ENCODE peak calls at places on chromosomes 1 and 21, in six cellular contexts. F is neural progenitor cell, X is thyroid gland, Q is left ventricle myocardium inferior, K is heart left ventricle, T is fibroblast of lung. I is an unnamed sample.

GRCh38 chr1:165424454-165425283 is 20.3 kb downstream of the RXRG start:
- DNase-seq in F (no peak), K (peak), T (no peak), X (no peak), Q (peak), I (no peak)

GRCh38 chr1:102941364-102941947 is 166.9 kb downstream of the COL11A1 start:
- DNase-seq in X (no peak), F (peak), Q (no peak), T (peak), K (no peak), I (no peak)

GRCh38 chr1:24642481-24643361 is at the start of gene SRRM1:
- DNase-seq in X (peak), T (peak), Q (peak), F (peak), K (peak), I (peak)

GRCh38 chr1:108896160-108897150 is 19.7 kb downstream of the GPSM2 start:
- DNase-seq in X (no peak), K (no peak), Q (no peak), F (no peak), T (peak), I (peak)

GRCh38 chr1:89363638-89364536 is at the start of gene GBP6:
- DNase-seq in T (peak), F (peak), Q (peak), K (no peak), X (peak), I (no peak)

GRCh38 chr1:90274376-90274775 is 279.5 kb downstream of the ZNF326 start:
- DNase-seq in T (no peak), Q (no peak), X (no peak), K (no peak), F (no peak), I (no peak)

GRCh38 chr1:201258763-201259230 is 24.5 kb upstream of the PKP1 start:
- DNase-seq in X (no peak), F (no peak), Q (no peak), K (no peak), T (no peak), I (no peak)

GRCh38 chr21:35616090-35616489 is 444.2 kb downstream of the SETD4 start:
- DNase-seq in X (no peak), Q (no peak), F (no peak), K (no peak), T (peak), I (no peak)

GRCh38 chr1:182003953-182004586 is 57.4 kb downstream of the ZNF648 start:
- DNase-seq in Q (peak), T (no peak), K (peak), X (peak), F (no peak), I (peak)

GRCh38 chr1:2311184-2312032 is 79.9 kb downstream of the MORN1 start:
- DNase-seq in Q (peak), X (peak), K (no peak), T (peak), F (peak), I (peak)

GRCh38 chr1:168783831-168784230 is 54.8 kb upstream of the DPT start:
- DNase-seq in X (no peak), Q (no peak), F (no peak), T (peak), K (no peak), I (no peak)

GRCh38 chr1:32005522-32005921 is 8.1 kb upstream of the KHDRBS1 start:
- DNase-seq in T (no peak), K (no peak), X (no peak), F (no peak), Q (no peak), I (no peak)

GRCh38 chr1:51453010-51453409 is 66.1 kb downstream of the EPS15 start:
- DNase-seq in K (no peak), F (no peak), Q (no peak), T (no peak), X (no peak), I (no peak)

GRCh38 chr1:27332536-27333281 is 9.1 kb upstream of the SYTL1 start:
- DNase-seq in F (peak), Q (peak), X (no peak), K (no peak), T (no peak), I (peak)

GRCh38 chr21:45016031-45016430 is 58.3 kb upstream of the ADARB1 start:
- DNase-seq in T (no peak), X (no peak), F (no peak), K (no peak), Q (peak), I (peak)

GRCh38 chr1:235108185-235108593 is 20.4 kb downstream of the TOMM20 start:
- DNase-seq in K (no peak), X (no peak), F (no peak), Q (no peak), T (no peak), I (no peak)

GRCh38 chr21:36035381-36035791 is 24.9 kb downstream of the SETD4 start:
- DNase-seq in T (no peak), X (no peak), F (peak), K (no peak), Q (no peak), I (no peak)

GRCh38 chr1:240705584-240705983 is 93.6 kb upstream of the GREM2 start:
- DNase-seq in K (no peak), T (peak), X (no peak), F (no peak), Q (no peak), I (no peak)

GRCh38 chr1:175521265-175522040 is 221.9 kb downstream of the TNR start:
- DNase-seq in T (no peak), Q (no peak), K (no peak), X (no peak), F (no peak), I (no peak)

GRCh38 chr1:149903836-149904491 is 4.6 kb downstream of the BOLA1 start:
- DNase-seq in T (no peak), K (no peak), X (no peak), Q (no peak), F (no peak), I (no peak)

GRCh38 chr1:1212780-1213152 is 1.2 kb downstream of the TNFRSF4 start:
- DNase-seq in Q (peak), F (no peak), T (no peak), K (peak), X (peak), I (peak)

GRCh38 chr1:68470388-68470970 is 20.7 kb upstream of the RPE65 start:
- DNase-seq in F (no peak), Q (no peak), T (no peak), X (peak), K (no peak), I (no peak)

GRCh38 chr21:36148886-36149285 is 7.7 kb upstream of the DOP1B start:
- DNase-seq in K (no peak), F (no peak), T (no peak), Q (no peak), X (no peak), I (no peak)

GRCh38 chr1:169460193-169460833 is 25.4 kb downstream of the SLC19A2 start:
- DNase-seq in K (no peak), X (no peak), Q (no peak), T (peak), F (no peak), I (peak)

GRCh38 chr1:30087465-30087864 is 635.9 kb downstream of the MATN1 start:
- DNase-seq in F (peak), X (no peak), K (no peak), Q (no peak), T (no peak), I (no peak)

GRCh38 chr1:66294692-66295384 is 239.1 kb upstream of the SGIP1 start:
- DNase-seq in K (no peak), X (no peak), T (peak), F (no peak), Q (no peak), I (no peak)

GRCh38 chr1:84225636-84226035 is 75.9 kb upstream of the SAMD13 start:
- DNase-seq in K (no peak), Q (no peak), F (no peak), X (no peak), T (no peak), I (no peak)

GRCh38 chr1:44733365-44733764 is 2.4 kb upstream of the RNU5D-1 start:
- DNase-seq in F (no peak), Q (no peak), T (peak), K (no peak), X (no peak), I (no peak)

GRCh38 chr1:85137660-85138059 is 63.2 kb downstream of the SYDE2 start:
- DNase-seq in Q (peak), K (peak), F (no peak), T (peak), X (peak), I (no peak)

GRCh38 chr1:45848714-45849113 is 45.3 kb downstream of the MAST2 start:
- DNase-seq in X (no peak), Q (no peak), F (peak), T (peak), K (no peak), I (no peak)

GRCh38 chr1:2529776-2530500 is at the start of gene HES5:
- DNase-seq in F (peak), Q (peak), X (no peak), K (peak), T (no peak), I (no peak)

GRCh38 chr21:30448514-30448913 is 8.4 kb downstream of the KRTAP15-1 start:
- DNase-seq in F (no peak), K (no peak), X (no peak), Q (no peak), T (no peak), I (no peak)
- H3K27ac ChIP-seq in F (no peak), K (no peak), X (no peak), Q (no peak), T (no peak), I (no peak)

GRCh38 chr1:28885982-28886730 is 28.2 kb upstream of the EPB41 start:
- DNase-seq in F (no peak), X (no peak), Q (no peak), T (no peak), K (no peak), I (no peak)
- H3K27ac ChIP-seq in F (no peak), X (peak), Q (peak), T (no peak), K (no peak), I (peak)

GRCh38 chr21:26800001-26800400 is 45.2 kb downstream of the ADAMTS1 start:
- DNase-seq in X (no peak), T (no peak), K (no peak), Q (no peak), F (no peak), I (no peak)

GRCh38 chr21:26798856-26799751 is 46.1 kb downstream of the ADAMTS1 start:
- DNase-seq in K (no peak), F (no peak), T (no peak), Q (no peak), X (no peak), I (no peak)

GRCh38 chr21:26797878-26798456 is 47.2 kb downstream of the ADAMTS1 start:
- DNase-seq in K (no peak), Q (no peak), T (no peak), F (no peak), X (no peak), I (no peak)

GRCh38 chr21:26801524-26801923 is 43.7 kb downstream of the ADAMTS1 start:
- DNase-seq in T (peak), F (no peak), X (no peak), K (no peak), Q (no peak), I (no peak)

GRCh38 chr21:26800455-26801454 is 44.5 kb downstream of the ADAMTS1 start:
- DNase-seq in T (no peak), F (no peak), X (peak), K (peak), Q (peak), I (no peak)
- H3K27ac ChIP-seq in T (peak), F (no peak), X (peak), K (peak), Q (peak), I (peak)

DNA sequence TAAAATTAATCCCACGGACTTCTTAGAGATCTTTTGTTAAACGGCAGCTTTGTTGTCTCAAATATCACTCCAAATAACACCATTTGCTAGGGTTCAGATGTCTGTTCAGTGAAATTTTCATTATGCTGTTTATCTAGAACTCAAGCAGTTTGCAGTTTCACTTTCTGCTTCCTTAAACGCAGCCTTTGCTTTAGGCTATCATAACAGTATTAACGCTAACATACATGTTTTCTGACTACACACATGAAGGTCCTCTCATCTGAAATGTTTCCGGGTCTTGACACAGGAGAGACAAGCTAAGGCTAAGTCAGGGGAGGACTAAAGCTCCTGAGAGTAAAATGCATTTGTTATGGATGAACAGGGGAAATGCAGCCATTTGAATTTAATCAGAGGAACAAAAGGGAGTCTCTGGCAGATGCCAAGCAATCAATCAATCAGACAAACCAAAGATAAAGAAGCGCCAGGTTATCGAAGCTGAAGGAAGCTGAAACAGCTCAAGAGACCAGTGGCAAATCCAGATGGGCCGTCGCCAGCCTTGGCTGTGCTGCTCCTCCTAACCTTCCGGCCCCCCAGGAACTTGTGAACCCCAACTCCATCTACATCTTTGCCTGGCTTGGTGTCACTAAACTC is 16.9 kb downstream of the CCSAP start:
- DNase-seq in Q (no peak), F (no peak), X (no peak), T (no peak), K (no peak), I (no peak)
- H3K27ac ChIP-seq in Q (no peak), F (no peak), X (no peak), T (no peak), K (no peak), I (no peak)

GRCh38 chr1:67339623-67340343 is 32.1 kb downstream of the IL12RB2 start:
- DNase-seq in Q (no peak), F (no peak), T (peak), X (no peak), K (no peak), I (no peak)
- H3K27ac ChIP-seq in Q (peak), F (no peak), T (no peak), X (no peak), K (no peak), I (peak)

GRCh38 chr1:221753828-221754188 is 11.9 kb upstream of the DUSP10 start:
- DNase-seq in K (no peak), X (no peak), T (no peak), F (no peak), Q (no peak), I (no peak)
- H3K27ac ChIP-seq in K (no peak), X (no peak), T (no peak), F (no peak), Q (no peak), I (no peak)